ENCODE peak calls at places on chromosome 1, in five cellular contexts. U is fibroblast of pulmonary artery, A is Calu3, Y is mesothelial cell of epicardium, N is foreskin keratinocyte. D is an unnamed sample.

GRCh38 chr1:12549106-12549459 is 68.9 kb downstream of the DHRS3 start:
- DNase-seq in U (no peak), N (no peak), Y (no peak), A (no peak), D (no peak)

GRCh38 chr1:182766050-182766449 is 23.5 kb upstream of the NPL start:
- DNase-seq in U (no peak), N (no peak), Y (no peak), A (no peak), D (no peak)

GRCh38 chr1:200873671-200874397 is 1.1 kb downstream of the GPR25 start:
- DNase-seq in A (no peak), N (no peak), Y (no peak), U (no peak), D (no peak)

GRCh38 chr1:184499626-184500025 is 112.8 kb downstream of the C1orf21 start:
- DNase-seq in A (no peak), Y (no peak), N (no peak), U (no peak), D (no peak)

GRCh38 chr1:155171836-155172731 is 1.0 kb downstream of the KRTCAP2 start:
- DNase-seq in Y (no peak), A (no peak), U (no peak), N (no peak), D (no peak)

GRCh38 chr1:160114085-160114484 is 1.5 kb upstream of the ATP1A2 start:
- DNase-seq in Y (no peak), A (no peak), U (no peak), N (no peak), D (no peak)

GRCh38 chr1:186187601-186188000 is 187.5 kb downstream of the TPR start:
- DNase-seq in N (peak), Y (no peak), A (no peak), U (no peak), D (peak)

GRCh38 chr1:159171688-159172501 is 480 bp downstream of the CADM3 start:
- DNase-seq in Y (no peak), U (peak), A (no peak), N (no peak), D (peak)

GRCh38 chr1:8873506-8874229 is 4.8 kb downstream of the ENO1 start:
- DNase-seq in Y (no peak), U (peak), N (peak), A (peak), D (peak)

GRCh38 chr1:117686907-117687306 is 81.1 kb downstream of the TENT5C start:
- DNase-seq in Y (no peak), N (no peak), A (no peak), U (peak), D (peak)

GRCh38 chr1:212512731-212513559 is 80.2 kb downstream of the NENF start:
- DNase-seq in U (no peak), N (no peak), Y (no peak), A (no peak), D (peak)

DNA sequence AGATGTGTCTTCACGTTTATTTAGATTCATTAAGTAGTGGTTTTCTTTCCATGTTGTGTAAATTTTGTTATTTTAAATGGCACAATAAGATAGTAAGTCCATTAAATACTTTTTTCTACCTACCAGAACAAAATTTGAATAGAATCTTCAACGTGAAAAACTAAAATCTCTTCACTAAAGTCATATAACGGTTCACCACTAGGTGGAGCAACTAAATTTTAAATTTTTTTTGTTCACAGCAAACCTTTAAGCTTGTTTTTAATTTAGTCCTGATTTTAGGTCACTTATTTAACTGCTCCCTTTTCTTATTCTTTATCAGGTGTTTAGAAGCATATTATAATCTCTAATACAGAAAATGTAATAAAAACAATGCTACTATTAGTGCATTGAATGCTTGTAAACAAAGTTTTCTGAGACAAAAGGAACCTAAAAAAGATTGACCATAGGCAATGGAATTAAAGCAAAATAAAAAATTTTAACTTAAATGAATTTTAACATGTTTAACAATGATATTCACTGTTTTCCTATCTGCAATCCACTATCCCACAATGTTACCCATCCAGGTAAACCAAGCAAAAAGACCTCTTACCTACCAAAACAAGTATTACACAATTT is 28.3 kb upstream of the PKN2 start:
- DNase-seq in U (peak), A (no peak), N (no peak), Y (no peak), D (peak)
- TF ChIP-seq CTCF in U (peak), A (no peak), N (peak), Y (peak), D (peak)

GRCh38 chr1:204308023-204308628 is 51.6 kb downstream of the PLEKHA6 start:
- DNase-seq in A (no peak), Y (no peak), U (no peak), N (no peak), D (no peak)

GRCh38 chr1:204302769-204303168 is 57.0 kb downstream of the PLEKHA6 start:
- DNase-seq in Y (no peak), N (no peak), U (no peak), A (no peak), D (no peak)

GRCh38 chr1:204304067-204304466 is 55.7 kb downstream of the PLEKHA6 start:
- DNase-seq in Y (no peak), A (no peak), N (no peak), U (peak), D (no peak)

GRCh38 chr1:204306076-204306475 is 53.7 kb downstream of the PLEKHA6 start:
- DNase-seq in N (no peak), A (no peak), Y (no peak), U (no peak), D (no peak)

GRCh38 chr1:204307334-204307883 is 52.3 kb downstream of the PLEKHA6 start:
- DNase-seq in A (no peak), Y (no peak), N (no peak), U (peak), D (no peak)
- TF ChIP-seq CTCF in A (no peak), Y (no peak), N (peak), U (peak), D (no peak)

GRCh38 chr1:172041689-172042088 is 200.4 kb downstream of the DNM3 start:
- DNase-seq in N (no peak), U (peak), Y (no peak), A (no peak), D (peak)
- TF ChIP-seq CTCF in N (peak), U (peak), Y (peak), A (no peak), D (peak)

GRCh38 chr1:42312576-42313212 is 22.3 kb downstream of the FOXJ3 start:
- DNase-seq in N (no peak), Y (no peak), A (no peak), U (no peak), D (peak)
- TF ChIP-seq CTCF in N (no peak), Y (no peak), A (no peak), U (no peak), D (no peak)

D was measured in MCF 10A.